ENCODE peak calls at places on chromosome 2, in six cellular contexts. One of them, this sample, is unnamed.

GRCh38 chr2:16613475-16613874 is 52.2 kb downstream of the CYRIA start:
- DNase-seq in BJ: no peak
- DNase-seq in bronchial epithelial cell: peak; percentile 43
- DNase-seq in GM23338: peak; percentile 56
- DNase-seq in K562: peak; percentile 15
- DNase-seq in GM12865: peak; percentile 49
- DNase-seq in this sample: no peak

GRCh38 chr2:63658176-63658968 is 69.6 kb downstream of the MDH1 start:
- DNase-seq in GM23338: no peak
- DNase-seq in bronchial epithelial cell: no peak
- DNase-seq in K562: no peak
- DNase-seq in GM12865: no peak
- DNase-seq in BJ: no peak
- DNase-seq in this sample: no peak

GRCh38 chr2:179373826-179374225 is 109.2 kb upstream of the SESTD1 start:
- DNase-seq in BJ: no peak
- DNase-seq in GM23338: no peak
- DNase-seq in GM12865: no peak
- DNase-seq in K562: no peak
- DNase-seq in bronchial epithelial cell: no peak
- DNase-seq in this sample: no peak

GRCh38 chr2:46540496-46541342 is 61.4 kb downstream of the TMEM247 start:
- DNase-seq in K562: no peak
- DNase-seq in GM23338: no peak
- DNase-seq in GM12865: no peak
- DNase-seq in bronchial epithelial cell: peak; percentile 33
- DNase-seq in BJ: peak; percentile 65
- DNase-seq in this sample: no peak

GRCh38 chr2:201507725-201508124 is 56.2 kb downstream of the STRADB start:
- DNase-seq in GM12865: no peak
- DNase-seq in GM23338: no peak
- DNase-seq in K562: no peak
- DNase-seq in BJ: no peak
- DNase-seq in bronchial epithelial cell: no peak
- DNase-seq in this sample: no peak

GRCh38 chr2:27494944-27495554 is at the start of gene FNDC4:
- DNase-seq in bronchial epithelial cell: no peak
- DNase-seq in GM23338: peak; percentile 76
- DNase-seq in K562: peak; percentile 83
- DNase-seq in GM12865: no peak
- DNase-seq in BJ: no peak
- DNase-seq in this sample: no peak

GRCh38 chr2:29066271-29066860 is 8.0 kb downstream of the PCARE start:
- DNase-seq in BJ: no peak
- DNase-seq in bronchial epithelial cell: peak; percentile 94
- DNase-seq in GM12865: no peak
- DNase-seq in GM23338: no peak
- DNase-seq in K562: no peak
- DNase-seq in this sample: no peak

GRCh38 chr2:192150166-192150565 is 44.6 kb downstream of the TMEFF2 start:
- DNase-seq in K562: no peak
- DNase-seq in GM12865: no peak
- DNase-seq in bronchial epithelial cell: no peak
- DNase-seq in BJ: peak; percentile 18
- DNase-seq in GM23338: no peak
- DNase-seq in this sample: no peak

GRCh38 chr2:204505946-204506345 is 39.3 kb upstream of the PARD3B start:
- DNase-seq in K562: no peak
- DNase-seq in GM12865: no peak
- DNase-seq in GM23338: no peak
- DNase-seq in BJ: peak; percentile 73
- DNase-seq in bronchial epithelial cell: no peak
- DNase-seq in this sample: peak; percentile 71

GRCh38 chr2:23595601-23596251 is 210.7 kb downstream of the KLHL29 start:
- DNase-seq in GM23338: no peak
- DNase-seq in bronchial epithelial cell: no peak
- DNase-seq in K562: no peak
- DNase-seq in GM12865: no peak
- DNase-seq in BJ: peak; percentile 26
- DNase-seq in this sample: no peak

GRCh38 chr2:63842149-63843061 is 709 bp downstream of the UGP2 start:
- DNase-seq in bronchial epithelial cell: peak; percentile 63
- DNase-seq in BJ: no peak
- DNase-seq in GM12865: peak; percentile 28
- DNase-seq in K562: peak; percentile 21
- DNase-seq in GM23338: no peak
- DNase-seq in this sample: peak; percentile 25

GRCh38 chr2:18473241-18473841 is 87.1 kb downstream of the RDH14 start:
- DNase-seq in BJ: peak; percentile 77
- DNase-seq in K562: no peak
- DNase-seq in GM12865: no peak
- DNase-seq in bronchial epithelial cell: peak; percentile 68
- DNase-seq in GM23338: no peak
- DNase-seq in this sample: peak; percentile 61

GRCh38 chr2:95349568-95350319 is 52.6 kb downstream of the KCNIP3 start:
- DNase-seq in BJ: no peak
- DNase-seq in GM23338: no peak
- DNase-seq in bronchial epithelial cell: no peak
- DNase-seq in GM12865: no peak
- DNase-seq in K562: no peak
- DNase-seq in this sample: no peak

GRCh38 chr2:8490166-8490565 is 191.7 kb upstream of the ID2 start:
- DNase-seq in bronchial epithelial cell: no peak
- DNase-seq in GM23338: no peak
- DNase-seq in K562: no peak
- DNase-seq in GM12865: no peak
- DNase-seq in BJ: no peak
- DNase-seq in this sample: no peak

GRCh38 chr2:99956232-99957030 is 186.0 kb downstream of the AFF3 start:
- DNase-seq in GM12865: no peak
- DNase-seq in bronchial epithelial cell: no peak
- DNase-seq in BJ: no peak
- DNase-seq in GM23338: no peak
- DNase-seq in K562: no peak
- DNase-seq in this sample: no peak

GRCh38 chr2:15363142-15363541 is 198.0 kb downstream of the NBAS start:
- DNase-seq in bronchial epithelial cell: peak; percentile 86
- DNase-seq in BJ: peak; percentile 8
- DNase-seq in GM23338: no peak
- DNase-seq in GM12865: no peak
- DNase-seq in K562: no peak
- DNase-seq in this sample: no peak

GRCh38 chr2:26976242-26976641 is 5.8 kb downstream of the MAPRE3 start:
- DNase-seq in GM23338: no peak
- DNase-seq in BJ: no peak
- DNase-seq in GM12865: no peak
- DNase-seq in bronchial epithelial cell: no peak
- DNase-seq in K562: no peak
- DNase-seq in this sample: no peak

GRCh38 chr2:240933966-240934700 is 28.0 kb downstream of the CROCC2 start:
- DNase-seq in BJ: no peak
- DNase-seq in K562: no peak
- DNase-seq in GM12865: no peak
- DNase-seq in GM23338: no peak
- DNase-seq in bronchial epithelial cell: no peak
- DNase-seq in this sample: no peak

GRCh38 chr2:66567000-66567399 is 132.1 kb downstream of the MEIS1 start:
- DNase-seq in K562: no peak
- DNase-seq in bronchial epithelial cell: no peak
- DNase-seq in GM12865: no peak
- DNase-seq in BJ: no peak
- DNase-seq in GM23338: no peak
- DNase-seq in this sample: no peak

GRCh38 chr2:26769501-26769850 is 5.4 kb downstream of the SLC35F6 start:
- DNase-seq in bronchial epithelial cell: no peak
- DNase-seq in GM12865: no peak
- DNase-seq in K562: peak; percentile 8
- DNase-seq in BJ: no peak
- DNase-seq in GM23338: no peak
- DNase-seq in this sample: no peak

GRCh38 chr2:219570924-219571310 is 422 bp downstream of the OBSL1 start:
- DNase-seq in GM23338: no peak
- DNase-seq in BJ: no peak
- DNase-seq in bronchial epithelial cell: no peak
- DNase-seq in GM12865: no peak
- DNase-seq in K562: no peak
- DNase-seq in this sample: no peak

GRCh38 chr2:96271995-96272394 is 6.0 kb downstream of the CIAO1 start:
- DNase-seq in bronchial epithelial cell: no peak
- DNase-seq in K562: no peak
- DNase-seq in GM23338: no peak
- DNase-seq in GM12865: no peak
- DNase-seq in BJ: no peak
- DNase-seq in this sample: no peak

GRCh38 chr2:40364143-40364903 is 87.6 kb downstream of the SLC8A1 start:
- DNase-seq in BJ: no peak
- DNase-seq in K562: no peak
- DNase-seq in GM23338: no peak
- DNase-seq in GM12865: no peak
- DNase-seq in bronchial epithelial cell: peak; percentile 59
- DNase-seq in this sample: no peak

GRCh38 chr2:207810200-207810788 is 40.6 kb upstream of the FZD5 start:
- DNase-seq in K562: no peak
- DNase-seq in BJ: no peak
- DNase-seq in GM12865: no peak
- DNase-seq in bronchial epithelial cell: peak; percentile 47
- DNase-seq in GM23338: peak; percentile 11
- DNase-seq in this sample: no peak
- H3K4me3 ChIP-seq in K562: no peak overlapping the region
- H3K4me3 ChIP-seq in BJ: no peak overlapping the region
- H3K4me3 ChIP-seq in GM12865: no peak overlapping the region
- H3K4me3 ChIP-seq in bronchial epithelial cell: no peak overlapping the region
- H3K4me3 ChIP-seq in GM23338: no peak overlapping the region
- H3K4me3 ChIP-seq in this sample: no peak overlapping the region

GRCh38 chr2:232001073-232001472 is 39.6 kb downstream of the DIS3L2 start:
- DNase-seq in GM12865: no peak
- DNase-seq in K562: no peak
- DNase-seq in bronchial epithelial cell: no peak
- DNase-seq in BJ: no peak
- DNase-seq in GM23338: no peak
- DNase-seq in this sample: no peak

GRCh38 chr2:232008907-232009638 is 47.6 kb downstream of the DIS3L2 start:
- DNase-seq in BJ: no peak
- DNase-seq in K562: no peak
- DNase-seq in GM12865: no peak
- DNase-seq in bronchial epithelial cell: peak; percentile 10
- DNase-seq in GM23338: peak; percentile 46
- DNase-seq in this sample: no peak

GRCh38 chr2:232000439-232000838 is 38.9 kb downstream of the DIS3L2 start:
- DNase-seq in bronchial epithelial cell: no peak
- DNase-seq in BJ: no peak
- DNase-seq in GM23338: no peak
- DNase-seq in K562: no peak
- DNase-seq in GM12865: no peak
- DNase-seq in this sample: no peak

GRCh38 chr2:232009639-232010274 is 48.2 kb downstream of the DIS3L2 start:
- DNase-seq in bronchial epithelial cell: no peak
- DNase-seq in GM23338: no peak
- DNase-seq in K562: no peak
- DNase-seq in BJ: no peak
- DNase-seq in GM12865: no peak
- DNase-seq in this sample: no peak

DNA sequence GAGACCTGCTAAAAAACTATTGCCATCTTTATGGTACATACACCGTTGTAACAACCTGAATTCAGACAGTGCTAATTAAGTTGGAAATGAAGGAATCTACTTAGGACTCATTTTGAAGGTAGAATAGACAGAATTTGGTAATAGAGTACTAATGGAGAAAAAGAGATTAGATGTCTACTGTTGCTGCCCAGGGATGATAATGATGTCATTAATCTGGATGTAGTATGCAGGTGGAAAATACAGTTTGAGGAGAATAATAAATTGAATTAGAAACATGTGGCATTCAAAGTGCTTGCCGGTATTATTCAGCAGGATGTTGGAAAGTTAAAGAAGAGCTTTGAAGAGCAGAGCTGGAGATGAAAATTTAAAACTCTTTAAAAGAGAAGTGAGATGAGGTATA is 44.8 kb downstream of the DIS3L2 start:
- DNase-seq in GM23338: no peak
- DNase-seq in GM12865: no peak
- DNase-seq in BJ: no peak
- DNase-seq in bronchial epithelial cell: no peak
- DNase-seq in K562: no peak
- DNase-seq in this sample: no peak
- H3K4me3 ChIP-seq in GM23338: no peak overlapping the region
- H3K4me3 ChIP-seq in GM12865: no peak overlapping the region
- H3K4me3 ChIP-seq in BJ: no peak overlapping the region
- H3K4me3 ChIP-seq in bronchial epithelial cell: no peak overlapping the region
- H3K4me3 ChIP-seq in K562: no peak overlapping the region
- H3K4me3 ChIP-seq in this sample: no peak overlapping the region

GRCh38 chr2:39023649-39024048 is 97.2 kb downstream of the SOS1 start:
- DNase-seq in GM23338: no peak
- DNase-seq in BJ: no peak
- DNase-seq in GM12865: no peak
- DNase-seq in bronchial epithelial cell: no peak
- DNase-seq in K562: no peak
- DNase-seq in this sample: no peak

GRCh38 chr2:39024833-39025232 is 96.0 kb downstream of the SOS1 start:
- DNase-seq in bronchial epithelial cell: peak; percentile 94
- DNase-seq in GM12865: no peak
- DNase-seq in GM23338: no peak
- DNase-seq in BJ: no peak
- DNase-seq in K562: no peak
- DNase-seq in this sample: no peak

GRCh38 chr2:39022642-39023230 is 98.1 kb downstream of the SOS1 start:
- DNase-seq in BJ: no peak
- DNase-seq in bronchial epithelial cell: no peak
- DNase-seq in GM12865: no peak
- DNase-seq in K562: no peak
- DNase-seq in GM23338: no peak
- DNase-seq in this sample: no peak

GRCh38 chr2:39027427-39027826 is 93.4 kb downstream of the SOS1 start:
- DNase-seq in GM12865: no peak
- DNase-seq in GM23338: peak; percentile 38
- DNase-seq in BJ: no peak
- DNase-seq in bronchial epithelial cell: no peak
- DNase-seq in K562: no peak
- DNase-seq in this sample: no peak
- H3K4me3 ChIP-seq in GM12865: no peak overlapping the region
- H3K4me3 ChIP-seq in GM23338: no peak overlapping the region
- H3K4me3 ChIP-seq in BJ: no peak overlapping the region
- H3K4me3 ChIP-seq in bronchial epithelial cell: no peak overlapping the region
- H3K4me3 ChIP-seq in K562: no peak overlapping the region
- H3K4me3 ChIP-seq in this sample: no peak overlapping the region

GRCh38 chr2:153156743-153157142 is 321.8 kb downstream of the RPRM start:
- DNase-seq in bronchial epithelial cell: no peak
- DNase-seq in K562: no peak
- DNase-seq in BJ: no peak
- DNase-seq in GM23338: no peak
- DNase-seq in GM12865: no peak
- DNase-seq in this sample: no peak
- H3K4me3 ChIP-seq in bronchial epithelial cell: no peak overlapping the region
- H3K4me3 ChIP-seq in K562: no peak overlapping the region
- H3K4me3 ChIP-seq in BJ: no peak overlapping the region
- H3K4me3 ChIP-seq in GM23338: no peak overlapping the region
- H3K4me3 ChIP-seq in GM12865: no peak overlapping the region
- H3K4me3 ChIP-seq in this sample: no peak overlapping the region

This sample was measured in AG09309.